ENCODE peak calls at places on chromosomes 2 and 18, in five cellular contexts. H, N, K, A and Q are unnamed samples.

GRCh38 chr2:17035010-17035409 is 369.4 kb upstream of the CYRIA start:
- DNase-seq in H (peak), A (no peak), N (no peak), K (no peak), Q (no peak)

GRCh38 chr2:204544961-204545860 is at the start of gene PARD3B:
- DNase-seq in H (peak), A (peak), K (peak), N (peak), Q (peak)

GRCh38 chr2:224357098-224357901 is 44.6 kb downstream of the FAM124B start:
- DNase-seq in A (peak), H (peak), K (peak), N (peak), Q (peak)

GRCh38 chr2:170813611-170814550 is 2.8 kb upstream of the GAD1 start:
- DNase-seq in H (peak), N (no peak), A (peak), K (peak), Q (no peak)

GRCh38 chr2:223052710-223053261 is 796 bp downstream of the KCNE4 start:
- DNase-seq in H (no peak), A (no peak), N (no peak), K (no peak), Q (no peak)

GRCh38 chr2:212905640-212906201 is 245.7 kb downstream of the IKZF2 start:
- DNase-seq in A (peak), H (peak), K (no peak), N (no peak), Q (no peak)

GRCh38 chr2:170984079-170984478 is 55.0 kb downstream of the GORASP2 start:
- DNase-seq in H (no peak), K (no peak), N (no peak), A (no peak), Q (no peak)

GRCh38 chr2:164066095-164066494 is 330.3 kb upstream of the FIGN start:
- DNase-seq in H (no peak), K (peak), A (no peak), N (no peak), Q (no peak)

GRCh38 chr2:146804288-146804687 is 1040.5 kb upstream of the ACVR2A start:
- DNase-seq in N (no peak), K (no peak), A (no peak), H (no peak), Q (no peak)

GRCh38 chr18:44035554-44035953 is 645.1 kb upstream of the SETBP1 start:
- DNase-seq in K (no peak), H (peak), N (no peak), A (no peak), Q (no peak)

GRCh38 chr18:57784034-57784815 is 18.9 kb downstream of the ATP8B1 start:
- DNase-seq in K (no peak), N (no peak), A (no peak), H (peak), Q (no peak)

GRCh38 chr18:45549296-45549695 is 66.0 kb upstream of the SLC14A2 start:
- DNase-seq in N (no peak), A (no peak), H (no peak), K (no peak), Q (no peak)

GRCh38 chr2:66839551-66840320 is 404.8 kb downstream of the MEIS1 start:
- DNase-seq in A (no peak), K (no peak), N (no peak), H (peak), Q (no peak)